ENCODE peak calls at places on chromosomes 13 and 19, in four cellular contexts. J, B, Y and I are unnamed samples.

GRCh38 chr13:20923272-20923671 is 20.7 kb upstream of the XPO4 start:
- DNase-seq in J (no peak), B (no peak), Y (no peak), I (no peak)

GRCh38 chr13:39217471-39217870 is 179.2 kb downstream of the NHLRC3 start:
- DNase-seq in J (no peak), B (no peak), Y (no peak), I (no peak)

GRCh38 chr13:76189882-76190519 is 553.9 kb downstream of the LMO7 start:
- DNase-seq in J (no peak), B (peak; percentile 1), Y (no peak), I (no peak)

GRCh38 chr13:29369060-29369743 is 226.3 kb downstream of the SLC7A1 start:
- DNase-seq in J (no peak), B (peak; percentile 81), Y (peak; percentile 48), I (no peak)

GRCh38 chr19:18849838-18850400 is 18.2 kb downstream of the UPF1 start:
- DNase-seq in J (no peak), B (no peak), Y (no peak), I (no peak)

GRCh38 chr19:12090807-12091206 is 26.3 kb downstream of the ZNF844 start:
- DNase-seq in J (peak; percentile 44), B (peak; percentile 71), Y (peak; percentile 38), I (peak; percentile 76)

GRCh38 chr19:31270897-31271568 is 78.2 kb downstream of the TSHZ3 start:
- DNase-seq in J (no peak), B (no peak), Y (no peak), I (no peak)

GRCh38 chr19:28595722-28596121 is 617.2 kb downstream of the UQCRFS1 start:
- DNase-seq in J (no peak), B (no peak), Y (no peak), I (no peak)

GRCh38 chr13:38538412-38538811 is 148.5 kb upstream of the FREM2 start:
- DNase-seq in J (no peak), B (peak; percentile 76), Y (no peak), I (peak; percentile 18)

GRCh38 chr19:336067-336614 is 8.5 kb downstream of the MIER2 start:
- DNase-seq in J (no peak), B (no peak), Y (no peak), I (no peak)

GRCh38 chr19:22619371-22619770 is 14.8 kb upstream of the ZNF492 start:
- DNase-seq in J (no peak), B (no peak), Y (no peak), I (no peak)

GRCh38 chr13:93951153-93951552 is 528.3 kb downstream of the DCT start:
- DNase-seq in J (no peak), B (peak; percentile 7), Y (no peak), I (no peak)

GRCh38 chr13:20190481-20191310 is 2.0 kb downstream of the GJB2 start:
- DNase-seq in J (no peak), B (no peak), Y (no peak), I (no peak)

GRCh38 chr13:25372275-25373081 is 704 bp downstream of the ATP8A2 start:
- DNase-seq in J (no peak), B (peak; percentile 64), Y (no peak), I (peak; percentile 80)

GRCh38 chr13:25375727-25376358 is 4.1 kb downstream of the ATP8A2 start:
- DNase-seq in J (no peak), B (peak; percentile 80), Y (peak; percentile 43), I (peak; percentile 71)

GRCh38 chr13:25377244-25377962 is 5.6 kb downstream of the ATP8A2 start:
- DNase-seq in J (no peak), B (no peak), Y (no peak), I (no peak)

GRCh38 chr13:25371158-25371557 is 616 bp upstream of the ATP8A2 start:
- DNase-seq in J (no peak), B (no peak), Y (no peak), I (no peak)

DNA sequence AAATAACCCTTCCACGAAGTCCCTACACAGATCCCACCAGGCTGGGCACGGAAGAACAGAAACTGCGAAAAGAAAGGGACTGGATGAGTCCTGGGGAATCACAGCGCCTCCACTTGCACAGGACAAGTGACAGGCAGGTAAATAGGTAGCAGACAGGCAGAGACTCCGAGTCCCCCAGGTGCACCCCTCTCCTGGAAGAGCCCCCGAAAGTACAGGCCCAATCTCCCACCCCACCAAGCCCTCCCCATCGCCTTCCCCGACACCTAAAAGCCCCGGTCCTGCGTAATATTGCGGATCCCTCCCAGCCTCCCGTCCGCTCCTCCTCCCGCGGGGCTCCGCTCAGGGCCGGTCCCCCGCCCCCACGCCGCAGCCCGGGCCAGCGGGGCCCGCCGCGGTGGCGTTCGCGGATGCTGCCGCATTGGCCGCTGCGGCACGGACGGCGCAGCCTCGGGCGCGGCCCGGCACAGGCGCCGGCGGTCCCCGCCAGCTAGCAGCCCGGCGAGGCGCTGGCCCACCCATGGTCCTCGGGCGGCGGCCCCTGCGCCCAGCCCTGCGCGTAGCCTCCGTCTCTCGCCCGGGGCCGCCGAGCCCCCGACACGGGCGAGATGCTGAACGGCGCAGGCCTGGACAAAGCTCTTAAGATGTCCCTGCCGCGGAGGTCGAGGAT is at the start of gene ATP8A2:
- DNase-seq in J (no peak), B (peak; percentile 58), Y (no peak), I (peak; percentile 85)
- H3K4me3 ChIP-seq in J (peak within 1 kb of the TSS; percentile 13), B (peak within 1 kb of the TSS; percentile 77), Y (no peak within 1 kb of the TSS), I (peak within 1 kb of the TSS; percentile 47)

DNA sequence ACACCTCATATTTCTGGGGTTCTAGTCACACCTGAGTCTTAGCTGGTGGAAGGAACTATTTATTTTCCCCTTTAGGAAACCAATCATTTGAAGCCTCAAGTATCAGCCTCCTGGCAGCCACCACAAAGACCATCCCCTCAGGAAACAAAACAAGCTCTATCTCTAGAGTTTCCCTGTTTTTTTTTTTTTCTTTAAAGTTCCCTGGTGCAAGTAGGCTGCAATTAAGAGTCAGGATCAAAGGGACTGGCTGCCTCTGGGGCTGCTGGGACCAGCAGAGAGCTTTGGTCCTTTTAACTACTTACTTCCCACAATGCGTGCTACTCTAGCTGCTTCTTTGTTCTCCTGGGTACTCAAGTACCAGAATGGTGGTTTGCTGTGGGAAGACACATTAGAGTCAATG is 11.4 kb downstream of the MBNL2 start:
- DNase-seq in J (no peak), B (no peak), Y (no peak), I (no peak)
- H3K27me3 ChIP-seq in J (no peaks in the 10 kb centered on the region), B (peaks cover 98% of the 10 kb centered on the region), Y (no peaks in the 10 kb centered on the region), I (peaks cover 70% of the 10 kb centered on the region)

DNA sequence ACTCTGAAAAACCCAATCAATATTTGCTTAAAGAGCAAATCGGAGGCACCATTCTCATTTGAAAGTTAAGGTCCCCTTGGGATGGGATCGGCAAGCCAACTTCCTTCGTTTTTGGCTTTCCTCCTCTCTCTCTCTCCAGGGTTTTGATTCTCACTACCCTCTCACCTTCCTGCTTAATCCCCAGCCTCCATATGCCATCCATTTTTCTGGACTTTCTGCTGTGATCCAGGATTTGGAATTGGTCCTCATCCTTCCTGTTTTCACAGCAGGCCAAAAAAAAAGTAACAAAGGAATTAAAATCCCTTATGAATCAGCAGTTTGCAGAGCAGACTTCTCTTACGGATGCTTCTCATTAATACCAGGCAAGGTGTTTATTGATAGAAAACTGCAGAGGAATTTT is 283.1 kb upstream of the TMTC4 start:
- DNase-seq in J (no peak), B (no peak), Y (no peak), I (no peak)
- H3K36me3 ChIP-seq in J (no peaks in the 10 kb centered on the region), B (no peaks in the 10 kb centered on the region), Y (no peaks in the 10 kb centered on the region), I (no peaks in the 10 kb centered on the region)

GRCh38 chr19:45528744-45529453 is 21.6 kb downstream of the VASP start:
- DNase-seq in J (no peak), B (peak; percentile 97), Y (peak; percentile 79), I (peak; percentile 95)
- H3K4me3 ChIP-seq in J (peak overlapping the region; percentile 31), B (peak overlapping the region; percentile 65), Y (no peak overlapping the region), I (peak overlapping the region; percentile 61)

GRCh38 chr13:30816733-30817132 is 81.4 kb downstream of the ALOX5AP start:
- DNase-seq in J (no peak), B (no peak), Y (no peak), I (no peak)
- H3K27me3 ChIP-seq in J (no peaks in the 10 kb centered on the region), B (no peaks in the 10 kb centered on the region), Y (no peaks in the 10 kb centered on the region), I (no peaks in the 10 kb centered on the region)

DNA sequence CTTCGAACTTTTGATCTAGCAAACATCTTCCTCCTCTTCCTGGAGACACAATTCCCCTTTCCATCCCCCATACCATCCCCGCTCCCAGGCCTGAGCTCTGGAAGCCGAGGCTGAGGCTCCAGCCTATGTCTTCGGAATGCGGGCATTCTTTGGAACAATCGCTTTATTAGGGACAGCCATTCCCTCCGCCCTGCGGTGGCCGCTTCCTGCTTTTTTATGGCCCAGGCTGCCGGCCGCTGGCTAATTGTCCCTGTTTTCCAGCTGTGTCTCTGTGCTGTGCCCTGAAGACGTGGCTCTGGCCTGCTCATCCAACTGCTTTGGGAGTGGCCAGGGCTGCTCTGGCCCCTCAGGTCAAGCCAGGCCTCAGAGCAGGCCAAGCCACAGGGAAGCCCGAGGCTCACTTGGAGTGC is 2.1 kb upstream of the CDX2 start:
- DNase-seq in J (no peak), B (peak; percentile 95), Y (peak; percentile 65), I (peak; percentile 87)
- H3K36me3 ChIP-seq in J (no peaks in the 10 kb centered on the region), B (no peaks in the 10 kb centered on the region), Y (no peaks in the 10 kb centered on the region), I (no peaks in the 10 kb centered on the region)